ENCODE peak calls at places on chromosomes 1 and 21, in six cellular contexts. R is effector memory CD4-positive, alpha-beta T cell; N is left lung; B is AG04450; T is CD8-positive, alpha-beta memory T cell; D is A549. Q is an unnamed sample.

GRCh38 chr1:43270421-43271095 is 775 bp downstream of the TMEM125 start:
- DNase-seq in R (no peak), N (peak), B (no peak), T (no peak), D (no peak), Q (peak)

GRCh38 chr1:183544598-183545297 is 45.5 kb downstream of the NCF2 start:
- DNase-seq in R (no peak), N (no peak), B (no peak), T (no peak), D (no peak), Q (no peak)

GRCh38 chr1:226123591-226124471 is 61.3 kb downstream of the H3-3A start:
- DNase-seq in R (no peak), N (peak), B (no peak), T (no peak), D (no peak), Q (no peak)

GRCh38 chr1:16243936-16244649 is 7.1 kb upstream of the CPLANE2 start:
- DNase-seq in R (peak), N (peak), B (peak), T (peak), D (peak), Q (peak)

GRCh38 chr1:206963119-206963712 is 7.0 kb downstream of the FCAMR start:
- DNase-seq in R (no peak), N (no peak), B (no peak), T (no peak), D (no peak), Q (no peak)

GRCh38 chr1:56709269-56709880 is 64.3 kb downstream of the PRKAA2 start:
- DNase-seq in R (no peak), N (no peak), B (peak), T (no peak), D (peak), Q (no peak)

GRCh38 chr1:50371749-50372148 is 51.5 kb downstream of the DMRTA2 start:
- DNase-seq in R (no peak), N (no peak), B (no peak), T (no peak), D (peak), Q (no peak)

GRCh38 chr1:64162151-64162550 is 41.3 kb upstream of the UBE2U start:
- DNase-seq in R (no peak), N (no peak), B (no peak), T (no peak), D (no peak), Q (no peak)

GRCh38 chr1:67135354-67135753 is 584 bp upstream of the C1orf141 start:
- DNase-seq in R (no peak), N (no peak), B (peak), T (no peak), D (no peak), Q (no peak)

GRCh38 chr1:228299211-228299610 is 91.4 kb downstream of the OBSCN start:
- DNase-seq in R (no peak), N (no peak), B (no peak), T (no peak), D (no peak), Q (no peak)

GRCh38 chr1:7538849-7539771 is 232.0 kb upstream of the VAMP3 start:
- DNase-seq in R (no peak), N (no peak), B (no peak), T (no peak), D (no peak), Q (no peak)

GRCh38 chr1:245155186-245156040 is 628 bp downstream of the KIF26B start:
- DNase-seq in R (no peak), N (no peak), B (no peak), T (no peak), D (peak), Q (no peak)

GRCh38 chr1:59761440-59761839 is 53.3 kb upstream of the HOOK1 start:
- DNase-seq in R (no peak), N (no peak), B (no peak), T (no peak), D (no peak), Q (no peak)

GRCh38 chr1:196400478-196401453 is 207.5 kb downstream of the KCNT2 start:
- DNase-seq in R (no peak), N (peak), B (no peak), T (no peak), D (no peak), Q (no peak)

GRCh38 chr1:28256197-28256827 is 3.0 kb upstream of the SESN2 start:
- DNase-seq in R (no peak), N (no peak), B (no peak), T (peak), D (no peak), Q (no peak)

GRCh38 chr1:184409011-184409410 is 22.2 kb downstream of the C1orf21 start:
- DNase-seq in R (no peak), N (no peak), B (no peak), T (no peak), D (no peak), Q (no peak)

DNA sequence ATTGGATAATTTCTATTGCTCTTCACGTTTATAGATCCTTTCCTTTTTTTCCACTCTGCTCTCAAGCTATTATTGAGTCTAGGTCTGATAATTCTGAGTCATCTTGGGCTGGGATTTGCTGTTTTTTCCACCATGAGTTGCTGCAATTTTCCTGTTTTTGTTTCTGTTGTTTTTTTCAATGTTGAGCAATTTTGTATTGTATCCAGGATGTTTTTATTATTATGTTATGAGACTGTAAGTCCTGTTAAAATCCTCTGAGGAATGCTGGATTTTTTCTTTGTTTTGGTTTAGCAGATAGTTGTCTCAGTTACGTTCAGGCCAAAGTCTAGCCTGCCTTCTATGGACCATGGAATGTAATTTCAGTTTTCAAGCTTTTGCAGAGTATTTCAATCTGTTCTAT is 13.0 kb upstream of the SLC35A3 start:
- DNase-seq in R (no peak), N (no peak), B (no peak), T (no peak), D (no peak), Q (no peak)
- H3K27ac ChIP-seq in R (no peak), N (no peak), B (no peak), T (no peak), D (no peak), Q (no peak)

DNA sequence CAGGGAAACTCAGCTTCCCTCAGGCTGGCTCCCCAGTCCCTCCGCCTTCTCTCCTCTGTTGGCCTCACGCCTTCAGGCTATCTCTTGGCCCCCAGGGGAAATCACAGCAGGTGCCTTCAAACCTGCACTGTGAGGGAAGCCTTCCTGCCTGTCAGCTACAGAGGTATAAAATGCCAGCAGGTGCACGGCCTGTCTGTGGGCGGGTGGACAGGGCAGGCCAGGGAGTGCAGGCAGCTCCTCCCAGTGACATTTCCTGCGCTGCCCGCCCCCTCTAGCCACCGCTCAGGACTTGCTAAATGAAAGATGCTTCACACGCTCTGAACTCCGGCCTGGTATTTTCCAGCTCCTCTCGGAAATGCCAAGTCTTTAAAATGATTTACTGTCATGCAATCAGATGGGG is 178.2 kb downstream of the GRIK3 start:
- DNase-seq in R (no peak), N (no peak), B (no peak), T (no peak), D (no peak), Q (no peak)
- H3K27ac ChIP-seq in R (no peak), N (no peak), B (no peak), T (no peak), D (no peak), Q (no peak)

GRCh38 chr21:16159971-16160350 is 430.2 kb downstream of the USP25 start:
- DNase-seq in R (no peak), N (no peak), B (no peak), T (no peak), D (peak), Q (no peak)
- H3K27ac ChIP-seq in R (no peak), N (no peak), B (no peak), T (no peak), D (peak), Q (no peak)

GRCh38 chr1:218376722-218377121 is 31.6 kb downstream of the TGFB2 start:
- DNase-seq in R (no peak), N (no peak), B (no peak), T (no peak), D (peak), Q (no peak)
- H3K27ac ChIP-seq in R (no peak), N (peak), B (peak), T (no peak), D (peak), Q (no peak)

GRCh38 chr1:151998611-151999362 is 5.1 kb upstream of the S100A10 start:
- DNase-seq in R (no peak), N (no peak), B (no peak), T (no peak), D (peak), Q (no peak)

GRCh38 chr1:152002960-152003359 is 9.3 kb upstream of the S100A10 start:
- DNase-seq in R (no peak), N (no peak), B (no peak), T (no peak), D (no peak), Q (no peak)

GRCh38 chr1:152003846-152004442 is 10.3 kb upstream of the S100A10 start:
- DNase-seq in R (no peak), N (no peak), B (no peak), T (no peak), D (peak), Q (no peak)

GRCh38 chr1:152001631-152002584 is 8.2 kb upstream of the S100A10 start:
- DNase-seq in R (peak), N (peak), B (peak), T (peak), D (peak), Q (peak)

DNA sequence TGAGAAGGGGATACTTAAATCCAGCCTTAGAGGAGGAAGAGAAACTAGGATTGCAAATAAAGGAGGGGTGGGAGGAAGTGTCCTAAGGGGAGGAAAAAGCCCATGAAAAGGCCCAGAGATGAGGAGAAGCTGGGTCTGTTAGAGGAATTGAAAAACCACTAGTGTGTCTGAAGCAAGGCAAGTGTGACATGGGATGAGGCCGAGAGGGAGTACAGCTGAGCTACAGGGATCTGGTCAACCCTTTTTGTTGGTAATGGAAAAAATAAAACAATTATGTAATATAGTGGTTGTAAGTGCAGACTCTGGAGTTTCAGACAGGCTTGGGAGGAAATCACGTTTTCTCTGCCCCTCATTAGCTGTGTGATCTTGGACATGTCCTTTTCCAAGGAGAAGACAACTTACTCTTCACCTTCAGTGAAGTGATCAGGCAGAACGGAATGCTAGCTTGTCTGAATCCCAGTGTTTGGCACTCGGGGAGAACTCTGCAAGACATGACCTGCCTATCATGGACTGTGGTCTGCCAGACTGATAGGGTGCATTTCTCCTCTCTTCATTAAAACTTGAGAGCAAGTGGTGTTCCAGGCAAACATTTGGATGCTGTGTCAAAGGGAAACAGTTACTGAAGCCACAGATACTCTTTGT is 7.5 kb upstream of the S100A10 start:
- DNase-seq in R (no peak), N (no peak), B (no peak), T (no peak), D (no peak), Q (no peak)
- H3K27ac ChIP-seq in R (no peak), N (peak), B (peak), T (no peak), D (peak), Q (no peak)

GRCh38 chr1:235781807-235782206 is 84.9 kb downstream of the LYST start:
- DNase-seq in R (no peak), N (no peak), B (no peak), T (no peak), D (no peak), Q (no peak)
- H3K27ac ChIP-seq in R (no peak), N (no peak), B (no peak), T (no peak), D (no peak), Q (no peak)

GRCh38 chr1:25565188-25565591 is 21.8 kb downstream of the LDLRAP1 start:
- DNase-seq in R (no peak), N (no peak), B (no peak), T (no peak), D (no peak), Q (peak)
- H3K27ac ChIP-seq in R (peak), N (no peak), B (no peak), T (no peak), D (no peak), Q (peak)

GRCh38 chr1:246292571-246292970 is 214.5 kb downstream of the SMYD3 start:
- DNase-seq in R (no peak), N (no peak), B (no peak), T (no peak), D (no peak), Q (no peak)
- H3K27ac ChIP-seq in R (no peak), N (no peak), B (no peak), T (no peak), D (no peak), Q (no peak)

GRCh38 chr1:33070628-33071027 is 10.3 kb upstream of the AZIN2 start:
- DNase-seq in R (no peak), N (no peak), B (no peak), T (no peak), D (no peak), Q (no peak)
- H3K27ac ChIP-seq in R (no peak), N (no peak), B (no peak), T (no peak), D (no peak), Q (no peak)

GRCh38 chr1:165856606-165857005 is 29.2 kb downstream of the UCK2 start:
- DNase-seq in R (no peak), N (no peak), B (no peak), T (no peak), D (no peak), Q (no peak)

GRCh38 chr1:165857046-165857801 is 29.8 kb downstream of the UCK2 start:
- DNase-seq in R (no peak), N (no peak), B (no peak), T (no peak), D (peak), Q (no peak)

GRCh38 chr1:165860065-165860464 is 32.7 kb downstream of the UCK2 start:
- DNase-seq in R (no peak), N (no peak), B (no peak), T (no peak), D (no peak), Q (no peak)

GRCh38 chr1:165858364-165858823 is 31.0 kb downstream of the UCK2 start:
- DNase-seq in R (no peak), N (no peak), B (no peak), T (no peak), D (no peak), Q (no peak)

GRCh38 chr1:165858928-165859845 is 31.8 kb downstream of the UCK2 start:
- DNase-seq in R (no peak), N (no peak), B (no peak), T (no peak), D (no peak), Q (no peak)
- H3K27ac ChIP-seq in R (no peak), N (no peak), B (no peak), T (no peak), D (peak), Q (no peak)